ENCODE peak calls at places on chromosomes 13 and 19, in four cellular contexts. One of them, this sample, is unnamed.

GRCh38 chr13:51921790-51922740 is 60.3 kb downstream of the CCDC70 start:
- DNase-seq in stomach: no peak
- DNase-seq in H1: no peak
- DNase-seq in Panc1: no peak
- DNase-seq in this sample: no peak

GRCh38 chr19:19443902-19444693 is 38.6 kb downstream of the GATAD2A start:
- DNase-seq in stomach: no peak
- DNase-seq in H1: no peak
- DNase-seq in Panc1: no peak
- DNase-seq in this sample: no peak

GRCh38 chr13:94999871-95000270 is 287.5 kb upstream of the SOX21 start:
- DNase-seq in stomach: no peak
- DNase-seq in H1: no peak
- DNase-seq in Panc1: no peak
- DNase-seq in this sample: no peak

GRCh38 chr13:31200636-31200970 is 828 bp downstream of the B3GLCT start:
- DNase-seq in stomach: peak; percentile 50
- DNase-seq in H1: peak; percentile 59
- DNase-seq in Panc1: no peak
- DNase-seq in this sample: peak; percentile 35

GRCh38 chr19:2865334-2866221 is 1.6 kb upstream of the ZNF556 start:
- DNase-seq in stomach: no peak
- DNase-seq in H1: no peak
- DNase-seq in Panc1: no peak
- DNase-seq in this sample: no peak

GRCh38 chr19:20051841-20052768 is 12.8 kb upstream of the ZNF682 start:
- DNase-seq in stomach: peak; percentile 97
- DNase-seq in H1: peak; percentile 91
- DNase-seq in Panc1: peak; percentile 86
- DNase-seq in this sample: peak; percentile 99

GRCh38 chr19:46618670-46619231 is 6.1 kb downstream of the PTGIR start:
- DNase-seq in stomach: peak; percentile 63
- DNase-seq in H1: no peak
- DNase-seq in Panc1: no peak
- DNase-seq in this sample: no peak

GRCh38 chr13:19057588-19058340 is 123.9 kb downstream of the TUBA3C start:
- DNase-seq in stomach: no peak
- DNase-seq in H1: no peak
- DNase-seq in Panc1: no peak
- DNase-seq in this sample: no peak

GRCh38 chr19:8333771-8334457 is 9.1 kb downstream of the KANK3 start:
- DNase-seq in stomach: no peak
- DNase-seq in H1: peak; percentile 73
- DNase-seq in Panc1: no peak
- DNase-seq in this sample: no peak

GRCh38 chr13:76016799-76017198 is 380.7 kb downstream of the LMO7 start:
- DNase-seq in stomach: no peak
- DNase-seq in H1: peak; percentile 73
- DNase-seq in Panc1: no peak
- DNase-seq in this sample: no peak

GRCh38 chr13:77724092-77724491 is 26.6 kb downstream of the SLAIN1 start:
- DNase-seq in stomach: no peak
- DNase-seq in H1: no peak
- DNase-seq in Panc1: no peak
- DNase-seq in this sample: no peak

GRCh38 chr13:109427148-109427547 is 359.2 kb downstream of the IRS2 start:
- DNase-seq in stomach: no peak
- DNase-seq in H1: no peak
- DNase-seq in Panc1: no peak
- DNase-seq in this sample: no peak

GRCh38 chr13:86870388-86870966 is 800.7 kb upstream of the SLITRK5 start:
- DNase-seq in stomach: no peak
- DNase-seq in H1: no peak
- DNase-seq in Panc1: no peak
- DNase-seq in this sample: no peak

GRCh38 chr19:50300814-50301606 is 28.2 kb downstream of the KCNC3 start:
- DNase-seq in stomach: no peak
- DNase-seq in H1: no peak
- DNase-seq in Panc1: peak; percentile 15
- DNase-seq in this sample: peak; percentile 33

GRCh38 chr13:47117268-47117667 is 220.4 kb upstream of the HTR2A start:
- DNase-seq in stomach: no peak
- DNase-seq in H1: no peak
- DNase-seq in Panc1: no peak
- DNase-seq in this sample: no peak

GRCh38 chr13:26653310-26653709 is 95.8 kb downstream of the WASF3 start:
- DNase-seq in stomach: no peak
- DNase-seq in H1: no peak
- DNase-seq in Panc1: no peak
- DNase-seq in this sample: no peak

GRCh38 chr19:51375504-51376221 is 3.2 kb upstream of the NKG7 start:
- DNase-seq in stomach: no peak
- DNase-seq in H1: no peak
- DNase-seq in Panc1: no peak
- DNase-seq in this sample: no peak

GRCh38 chr19:801030-801860 is 4.0 kb downstream of the PTBP1 start:
- DNase-seq in stomach: peak; percentile 84
- DNase-seq in H1: no peak
- DNase-seq in Panc1: no peak
- DNase-seq in this sample: no peak

GRCh38 chr19:4583961-4584669 is 24.6 kb upstream of the SEMA6B start:
- DNase-seq in stomach: no peak
- DNase-seq in H1: peak; percentile 95
- DNase-seq in Panc1: no peak
- DNase-seq in this sample: no peak

GRCh38 chr19:39085392-39085791 is 1.2 kb downstream of the ACP7 start:
- DNase-seq in stomach: no peak
- DNase-seq in H1: no peak
- DNase-seq in Panc1: no peak
- DNase-seq in this sample: no peak

GRCh38 chr19:1249990-1250298 is 1.6 kb downstream of the MIDN start:
- DNase-seq in stomach: no peak
- DNase-seq in H1: no peak
- DNase-seq in Panc1: no peak
- DNase-seq in this sample: no peak

GRCh38 chr13:99370476-99371272 is 63.5 kb upstream of the GPR183 start:
- DNase-seq in stomach: no peak
- DNase-seq in H1: no peak
- DNase-seq in Panc1: no peak
- DNase-seq in this sample: no peak

GRCh38 chr13:99363949-99364348 is 56.8 kb upstream of the GPR183 start:
- DNase-seq in stomach: no peak
- DNase-seq in H1: no peak
- DNase-seq in Panc1: no peak
- DNase-seq in this sample: no peak

GRCh38 chr13:99367106-99367616 is 60.0 kb upstream of the GPR183 start:
- DNase-seq in stomach: no peak
- DNase-seq in H1: peak; percentile 41
- DNase-seq in Panc1: no peak
- DNase-seq in this sample: no peak

GRCh38 chr13:99366075-99366987 is 59.1 kb upstream of the GPR183 start:
- DNase-seq in stomach: no peak
- DNase-seq in H1: peak; percentile 23
- DNase-seq in Panc1: no peak
- DNase-seq in this sample: no peak

DNA sequence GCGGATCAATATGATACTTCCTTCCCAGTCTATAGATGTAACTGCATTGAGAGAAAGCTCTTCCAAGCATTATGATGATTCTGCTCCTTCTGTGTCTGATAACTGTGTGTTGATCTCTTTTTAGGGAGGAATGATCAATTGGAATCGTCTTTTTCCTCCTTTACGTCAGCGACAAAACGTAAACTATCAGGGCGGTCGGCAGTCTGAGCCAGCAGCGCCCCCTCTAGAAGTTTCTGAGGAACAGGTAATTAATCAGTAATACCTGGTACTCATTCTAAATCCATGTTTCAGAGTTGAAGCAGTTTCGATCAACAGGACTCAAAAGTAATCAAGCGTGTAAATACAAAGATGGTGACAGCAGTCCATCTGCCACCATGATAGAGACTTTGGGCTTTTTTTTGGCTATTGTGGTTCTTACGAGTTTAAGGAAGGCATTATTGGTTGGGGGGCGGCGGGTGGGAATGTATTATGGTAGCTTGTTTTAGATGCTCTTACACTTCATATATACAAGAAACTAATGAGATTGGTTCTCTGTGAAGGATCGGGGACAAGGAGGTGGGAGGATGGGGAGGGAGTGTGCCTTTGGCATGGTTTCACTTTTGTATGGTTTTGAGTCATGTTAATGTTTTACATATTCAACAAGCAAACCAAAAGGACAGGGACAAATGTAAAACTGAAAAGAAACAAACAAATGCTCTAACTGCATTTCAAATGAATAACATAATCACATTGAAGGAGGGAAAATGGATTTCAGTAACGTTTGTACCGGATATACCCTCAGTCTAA is 60.7 kb upstream of the GPR183 start:
- DNase-seq in stomach: no peak
- DNase-seq in H1: peak; percentile 48
- DNase-seq in Panc1: no peak
- DNase-seq in this sample: no peak
- TF ChIP-seq CTCF in stomach: no peak
- TF ChIP-seq CTCF in H1: peak; percentile 60
- TF ChIP-seq CTCF in Panc1: no peak
- TF ChIP-seq CTCF in this sample: no peak

GRCh38 chr19:37148214-37148613 is 24.3 kb downstream of the ZNF585A start:
- DNase-seq in stomach: no peak
- DNase-seq in H1: no peak
- DNase-seq in Panc1: no peak
- DNase-seq in this sample: no peak
- H3K9me3 ChIP-seq in stomach: peaks cover 62% of the 10 kb centered on the region
- H3K9me3 ChIP-seq in H1: peaks cover 64% of the 10 kb centered on the region
- H3K9me3 ChIP-seq in Panc1: peaks cover 58% of the 10 kb centered on the region
- H3K9me3 ChIP-seq in this sample: no peaks in the 10 kb centered on the region

GRCh38 chr19:42021185-42021584 is 27.2 kb upstream of the ATP1A3 start:
- DNase-seq in stomach: no peak
- DNase-seq in H1: no peak
- DNase-seq in Panc1: no peak
- DNase-seq in this sample: no peak

GRCh38 chr19:42023121-42023942 is 29.3 kb upstream of the ATP1A3 start:
- DNase-seq in stomach: no peak
- DNase-seq in H1: peak; percentile 84
- DNase-seq in Panc1: no peak
- DNase-seq in this sample: no peak

GRCh38 chr19:42023943-42024260 is 29.9 kb upstream of the ATP1A3 start:
- DNase-seq in stomach: no peak
- DNase-seq in H1: no peak
- DNase-seq in Panc1: no peak
- DNase-seq in this sample: no peak

GRCh38 chr19:42022616-42023015 is 28.6 kb upstream of the ATP1A3 start:
- DNase-seq in stomach: no peak
- DNase-seq in H1: no peak
- DNase-seq in Panc1: no peak
- DNase-seq in this sample: no peak

GRCh38 chr19:42024622-42025111 is 30.6 kb upstream of the ATP1A3 start:
- DNase-seq in stomach: no peak
- DNase-seq in H1: no peak
- DNase-seq in Panc1: no peak
- DNase-seq in this sample: no peak
- TF ChIP-seq POLR2AphosphoS5 in stomach: no peak
- TF ChIP-seq POLR2AphosphoS5 in H1: no peak
- TF ChIP-seq POLR2AphosphoS5 in Panc1: no peak
- TF ChIP-seq POLR2AphosphoS5 in this sample: no peak

GRCh38 chr13:32790731-32791130 is 204.5 kb downstream of the PDS5B start:
- DNase-seq in stomach: no peak
- DNase-seq in H1: no peak
- DNase-seq in Panc1: no peak
- DNase-seq in this sample: no peak
- TF ChIP-seq CTCF in stomach: no peak
- TF ChIP-seq CTCF in H1: peak; percentile 41
- TF ChIP-seq CTCF in Panc1: no peak
- TF ChIP-seq CTCF in this sample: no peak

GRCh38 chr19:58166268-58166667 is 15.7 kb upstream of the ZNF329 start:
- DNase-seq in stomach: no peak
- DNase-seq in H1: no peak
- DNase-seq in Panc1: no peak
- DNase-seq in this sample: no peak

GRCh38 chr19:58170860-58171259 is 12.0 kb upstream of the ZNF274 start:
- DNase-seq in stomach: no peak
- DNase-seq in H1: no peak
- DNase-seq in Panc1: no peak
- DNase-seq in this sample: no peak

GRCh38 chr19:58166708-58167280 is 16.1 kb upstream of the ZNF274 start:
- DNase-seq in stomach: no peak
- DNase-seq in H1: no peak
- DNase-seq in Panc1: no peak
- DNase-seq in this sample: no peak
- H3K9me3 ChIP-seq in stomach: peaks cover 44% of the 10 kb centered on the region
- H3K9me3 ChIP-seq in H1: peaks cover 81% of the 10 kb centered on the region
- H3K9me3 ChIP-seq in Panc1: peaks cover 37% of the 10 kb centered on the region
- H3K9me3 ChIP-seq in this sample: no peaks in the 10 kb centered on the region

DNA sequence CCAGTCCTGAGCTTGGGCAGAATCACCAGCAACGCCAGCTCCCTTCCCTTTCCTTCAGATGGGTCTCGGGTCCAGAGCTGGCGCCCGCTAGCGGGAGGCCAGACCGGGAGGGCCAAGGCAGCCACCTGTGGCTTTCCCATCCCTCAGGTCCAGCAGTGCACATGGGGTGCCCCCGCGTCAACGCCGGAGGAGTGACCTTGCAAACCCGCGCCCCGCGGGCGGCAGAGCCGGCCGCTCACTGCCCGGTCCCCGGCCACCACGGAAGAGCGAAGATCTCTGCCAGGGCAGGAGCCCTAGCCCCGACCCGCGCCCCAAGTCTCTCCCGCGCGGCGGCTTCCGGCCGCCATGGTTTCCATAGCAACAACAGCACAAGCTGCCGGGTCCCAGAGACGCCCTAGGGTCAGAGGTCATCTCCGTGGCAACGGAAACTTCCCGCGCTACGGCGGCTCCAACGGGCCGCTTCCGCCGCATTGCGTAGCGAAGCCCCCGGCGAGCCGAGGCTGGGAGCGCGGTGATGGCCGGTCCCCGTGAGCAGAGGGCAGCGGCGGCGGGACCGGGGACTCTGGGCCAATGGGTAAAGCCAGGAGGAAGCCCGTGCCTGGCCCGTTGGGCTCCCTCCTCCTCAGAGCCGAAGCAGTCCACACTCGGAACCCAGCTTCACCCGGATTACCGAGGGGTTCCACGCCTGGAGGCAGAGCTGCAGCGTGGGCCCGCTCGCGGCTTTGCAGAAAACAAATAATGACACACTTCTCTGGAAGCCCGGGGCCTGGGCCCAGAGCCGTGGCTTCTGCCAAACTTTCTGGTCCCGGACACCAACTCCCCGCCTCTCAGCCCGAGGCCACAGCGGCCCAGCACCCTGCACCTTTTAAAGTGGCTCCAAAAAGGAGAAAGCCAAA is 7.4 kb downstream of the FGF14 start:
- DNase-seq in stomach: peak; percentile 90
- DNase-seq in H1: peak; percentile 97
- DNase-seq in Panc1: peak; percentile 17
- DNase-seq in this sample: peak; percentile 73
- TF ChIP-seq POLR2AphosphoS5 in stomach: peak; percentile 88
- TF ChIP-seq POLR2AphosphoS5 in H1: peak; percentile 87
- TF ChIP-seq POLR2AphosphoS5 in Panc1: peak; percentile 47
- TF ChIP-seq POLR2AphosphoS5 in this sample: peak; percentile 86